ENCODE peak calls at places on chromosomes 12 and 14, in ten cellular contexts. B, G, A, K, X, F, D, W, M and L are unnamed samples.

GRCh38 chr12:106065506-106065905 is 73.2 kb downstream of the NUAK1 start:
- DNase-seq in M (no peak), A (no peak), X (no peak), F (no peak), W (no peak), G (no peak), K (no peak), D (no peak), B (no peak), L (no peak)

GRCh38 chr14:91298576-91298975 is 54.1 kb upstream of the GPR68 start:
- DNase-seq in B (no peak), F (no peak), G (peak; percentile 70), K (no peak), X (no peak), W (no peak), A (no peak), M (no peak), D (no peak), L (no peak)

GRCh38 chr14:89428556-89429196 is 11.6 kb upstream of the FOXN3 start:
- DNase-seq in B (no peak), W (no peak), K (peak; percentile 26), A (no peak), G (peak; percentile 69), M (peak; percentile 47), D (peak; percentile 22), F (no peak), X (no peak), L (no peak)

GRCh38 chr12:107449891-107450290 is 235.7 kb upstream of the PWP1 start:
- DNase-seq in K (no peak), G (peak; percentile 62), D (peak; percentile 54), A (no peak), M (no peak), W (no peak), X (no peak), F (no peak), B (no peak), L (no peak)

GRCh38 chr12:52529846-52530245 is 9.7 kb upstream of the KRT5 start:
- DNase-seq in X (no peak), D (no peak), G (no peak), W (no peak), K (no peak), M (no peak), F (no peak), A (no peak), B (no peak), L (no peak)

GRCh38 chr12:24600996-24601395 is 347.9 kb downstream of the BCAT1 start:
- DNase-seq in F (no peak), K (no peak), X (peak; percentile 72), B (no peak), M (no peak), A (peak; percentile 58), D (peak; percentile 92), W (no peak), G (peak; percentile 97), L (peak; percentile 70)

GRCh38 chr14:52395728-52396127 is 81.6 kb downstream of the PTGER2 start:
- DNase-seq in B (no peak), M (no peak), D (no peak), K (no peak), A (no peak), F (no peak), G (no peak), W (no peak), X (no peak), L (no peak)

GRCh38 chr12:130179621-130180020 is 17.4 kb downstream of the FZD10 start:
- DNase-seq in D (no peak), M (no peak), G (no peak), B (no peak), A (no peak), K (no peak), F (no peak), X (no peak), W (no peak), L (no peak)

GRCh38 chr12:905273-906076 is 44.0 kb downstream of the RAD52 start:
- DNase-seq in F (no peak), A (no peak), D (no peak), B (no peak), K (no peak), G (no peak), W (no peak), X (no peak), M (no peak), L (peak; percentile 45)

GRCh38 chr12:17593715-17594406 is 496.1 kb downstream of the RERGL start:
- DNase-seq in M (no peak), B (no peak), K (no peak), A (no peak), X (no peak), G (no peak), F (no peak), D (no peak), W (no peak), L (no peak)

GRCh38 chr12:117032593-117033381 is 66.4 kb downstream of the TESC start:
- DNase-seq in D (peak; percentile 35), X (no peak), A (no peak), B (peak; percentile 38), F (peak; percentile 80), M (peak; percentile 34), K (peak; percentile 45), W (peak; percentile 61), G (peak; percentile 47), L (peak; percentile 40)

DNA sequence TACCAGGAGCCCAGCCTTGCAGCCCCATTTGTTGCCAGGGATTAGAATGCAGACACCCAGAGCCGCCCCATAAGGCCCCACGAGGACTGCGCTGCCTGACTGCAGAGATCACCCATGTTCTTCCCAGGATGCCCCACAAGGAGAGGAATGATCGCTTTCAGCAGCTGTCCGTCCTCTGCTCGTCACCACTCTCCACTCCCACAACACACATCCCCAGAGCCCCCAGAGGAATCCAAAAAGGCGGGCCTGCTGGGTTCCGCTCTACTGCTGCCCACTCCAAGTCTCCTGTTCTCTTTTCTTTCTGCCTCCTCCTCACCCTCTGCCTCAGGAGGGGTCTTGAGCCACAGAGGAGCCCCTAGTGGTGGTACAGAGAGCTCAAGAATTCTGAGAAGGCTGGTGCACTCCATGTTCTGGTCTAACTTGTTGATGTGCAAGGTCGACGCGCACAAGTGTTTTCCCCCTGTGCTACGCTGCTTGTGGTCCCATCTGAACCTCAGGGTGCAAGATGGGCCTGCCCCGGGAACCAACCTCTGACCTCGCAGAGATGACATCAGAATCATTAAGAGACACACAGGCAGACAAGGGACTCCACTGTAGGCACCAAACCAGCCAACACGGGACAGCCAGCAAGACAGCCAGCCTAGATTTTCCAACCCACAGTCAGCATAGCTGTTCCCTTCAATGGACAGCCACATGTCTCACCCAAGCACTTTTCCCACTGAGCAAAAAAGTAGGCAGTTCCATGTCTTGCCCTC is 30.0 kb downstream of the PXN start:
- DNase-seq in G (no peak), B (no peak), D (no peak), W (peak; percentile 77), K (peak; percentile 55), M (peak; percentile 67), F (no peak), X (no peak), A (no peak), L (no peak)
- TF ChIP-seq CTCF in G (peak; percentile 13), B (no peak), D (peak; percentile 35), W (peak; percentile 53), K (peak; percentile 58), M (no peak), F (no peak), X (peak; percentile 36), A (peak; percentile 23), L (peak; percentile 57)

GRCh38 chr14:104977008-104977680 is 1.0 kb downstream of the AHNAK2 start:
- DNase-seq in W (no peak), D (no peak), K (no peak), X (no peak), M (peak; percentile 29), A (no peak), G (no peak), B (no peak), F (peak; percentile 20), L (no peak)
- H3K4me3 ChIP-seq in W (peak overlapping the region; percentile 60), D (no peak overlapping the region), K (peak overlapping the region; percentile 59), X (peak overlapping the region; percentile 51), M (no peak overlapping the region), A (no peak overlapping the region), G (peak overlapping the region; percentile 52), B (peak overlapping the region; percentile 54), F (no peak overlapping the region), L (peak overlapping the region; percentile 48)

GRCh38 chr12:6069452-6070093 is 54.9 kb downstream of the VWF start:
- DNase-seq in A (peak; percentile 89), D (peak; percentile 96), F (no peak), B (no peak), K (no peak), W (no peak), G (peak; percentile 93), M (no peak), X (peak; percentile 90), L (peak; percentile 95)

GRCh38 chr12:6073426-6073825 is 51.0 kb downstream of the VWF start:
- DNase-seq in K (no peak), X (no peak), A (no peak), D (no peak), M (no peak), F (no peak), B (no peak), G (no peak), W (no peak), L (no peak)

GRCh38 chr12:6070472-6071257 is 53.8 kb downstream of the VWF start:
- DNase-seq in A (no peak), F (no peak), W (no peak), M (no peak), K (no peak), B (no peak), G (no peak), D (no peak), X (no peak), L (no peak)

GRCh38 chr12:6074394-6074793 is 50.1 kb downstream of the VWF start:
- DNase-seq in D (no peak), B (no peak), A (no peak), W (no peak), G (no peak), K (no peak), X (no peak), M (no peak), F (no peak), L (peak; percentile 46)

DNA sequence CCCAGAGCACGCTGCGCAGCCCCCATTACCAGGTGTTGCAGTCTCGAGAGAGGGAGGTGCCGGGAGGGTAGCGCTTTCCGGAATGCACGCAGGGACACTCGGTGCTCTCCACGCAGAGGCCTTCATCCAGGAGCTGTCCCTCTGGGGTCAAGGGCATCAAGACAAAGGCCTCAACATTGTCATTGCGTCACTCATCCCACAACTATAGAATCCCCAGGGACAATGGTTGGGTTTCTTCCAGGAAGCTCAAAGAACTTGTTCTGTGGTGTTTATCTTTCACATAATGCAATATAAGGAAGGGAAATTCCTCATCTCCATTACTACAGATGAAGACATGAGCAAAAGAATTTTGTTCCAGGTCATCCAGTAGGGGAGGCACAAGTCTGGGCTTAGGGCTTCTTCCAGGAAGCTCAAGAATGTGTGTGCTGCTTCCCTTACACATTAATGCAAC is 52.1 kb downstream of the VWF start:
- DNase-seq in D (peak; percentile 79), X (peak; percentile 96), F (no peak), B (no peak), G (peak; percentile 74), W (no peak), K (no peak), M (no peak), A (no peak), L (peak; percentile 91)
- TF ChIP-seq CTCF in D (peak; percentile 55), X (peak; percentile 68), F (no peak), B (peak; percentile 9), G (no peak), W (peak; percentile 8), K (no peak), M (peak; percentile 17), A (peak; percentile 40), L (peak; percentile 67)

DNA sequence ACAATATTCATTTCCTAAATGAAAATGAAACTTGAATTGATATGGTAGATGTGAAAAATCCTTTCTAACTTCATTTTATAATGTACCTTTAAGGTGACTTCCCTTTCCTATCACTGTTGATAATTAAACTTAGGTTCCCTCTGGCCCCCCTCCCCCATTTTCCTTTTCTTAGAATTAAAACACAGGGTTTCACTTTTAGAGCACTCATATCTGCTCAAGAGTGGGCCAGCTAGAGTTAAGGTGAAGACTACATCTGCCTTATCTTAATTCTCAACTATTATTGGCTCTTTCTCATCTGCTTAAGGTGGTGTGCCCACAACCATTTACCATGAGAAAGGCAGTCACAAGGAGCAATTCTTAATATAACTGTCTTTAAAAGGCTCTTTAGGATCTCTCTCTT is 49.7 kb downstream of the LIN52 start:
- DNase-seq in K (no peak), B (no peak), G (no peak), M (no peak), X (no peak), D (no peak), W (no peak), A (no peak), F (no peak), L (no peak)
- H3K4me3 ChIP-seq in K (no peak overlapping the region), B (no peak overlapping the region), G (no peak overlapping the region), M (no peak overlapping the region), X (no peak overlapping the region), D (no peak overlapping the region), W (peak overlapping the region; percentile 24), A (no peak overlapping the region), F (no peak overlapping the region), L (no peak overlapping the region)